ENCODE peak calls at places on chromosome 17, in four cellular contexts. One of them, this sample, is unnamed.

GRCh38 chr17:74730491-74731346 is 6.3 kb upstream of the RAB37 start:
- DNase-seq in stimulated activated CD8-positive, alpha-beta memory T cell treated with anti-CD3 and anti-CD28 coated beads, Interleukin-4, amount 100 ng/mL, for 4 hours: peak
- DNase-seq in stimulated activated effector memory CD8-positive, alpha-beta T cell treated with anti-CD3 and anti-CD28 coated beads, Interleukin-12 subunit alpha, Interleukin-12 subunit beta, amount 100 ng/mL, for 72 hours: peak
- DNase-seq in lung: no peak
- DNase-seq in this sample: no peak

GRCh38 chr17:47694818-47695663 is 1.1 kb downstream of the TBKBP1 start:
- DNase-seq in stimulated activated effector memory CD8-positive, alpha-beta T cell treated with anti-CD3 and anti-CD28 coated beads, Interleukin-12 subunit alpha, Interleukin-12 subunit beta, amount 100 ng/mL, for 72 hours: peak
- DNase-seq in stimulated activated CD8-positive, alpha-beta memory T cell treated with anti-CD3 and anti-CD28 coated beads, Interleukin-4, amount 100 ng/mL, for 4 hours: no peak
- DNase-seq in lung: peak
- DNase-seq in this sample: peak

GRCh38 chr17:59154335-59154720 is 658 bp downstream of the SKA2 start:
- DNase-seq in stimulated activated effector memory CD8-positive, alpha-beta T cell treated with anti-CD3 and anti-CD28 coated beads, Interleukin-12 subunit alpha, Interleukin-12 subunit beta, amount 100 ng/mL, for 72 hours: peak
- DNase-seq in stimulated activated CD8-positive, alpha-beta memory T cell treated with anti-CD3 and anti-CD28 coated beads, Interleukin-4, amount 100 ng/mL, for 4 hours: no peak
- DNase-seq in lung: peak
- DNase-seq in this sample: no peak

GRCh38 chr17:19707728-19708221 is 8.6 kb downstream of the SLC47A2 start:
- DNase-seq in lung: no peak
- DNase-seq in stimulated activated effector memory CD8-positive, alpha-beta T cell treated with anti-CD3 and anti-CD28 coated beads, Interleukin-12 subunit alpha, Interleukin-12 subunit beta, amount 100 ng/mL, for 72 hours: no peak
- DNase-seq in stimulated activated CD8-positive, alpha-beta memory T cell treated with anti-CD3 and anti-CD28 coated beads, Interleukin-4, amount 100 ng/mL, for 4 hours: no peak
- DNase-seq in this sample: no peak

GRCh38 chr17:50689956-50690886 is 17.5 kb downstream of the ANKRD40 start:
- DNase-seq in lung: no peak
- DNase-seq in stimulated activated effector memory CD8-positive, alpha-beta T cell treated with anti-CD3 and anti-CD28 coated beads, Interleukin-12 subunit alpha, Interleukin-12 subunit beta, amount 100 ng/mL, for 72 hours: no peak
- DNase-seq in stimulated activated CD8-positive, alpha-beta memory T cell treated with anti-CD3 and anti-CD28 coated beads, Interleukin-4, amount 100 ng/mL, for 4 hours: no peak
- DNase-seq in this sample: no peak

GRCh38 chr17:50037321-50038107 is 18.4 kb upstream of the ITGA3 start:
- DNase-seq in stimulated activated CD8-positive, alpha-beta memory T cell treated with anti-CD3 and anti-CD28 coated beads, Interleukin-4, amount 100 ng/mL, for 4 hours: no peak
- DNase-seq in stimulated activated effector memory CD8-positive, alpha-beta T cell treated with anti-CD3 and anti-CD28 coated beads, Interleukin-12 subunit alpha, Interleukin-12 subunit beta, amount 100 ng/mL, for 72 hours: no peak
- DNase-seq in lung: peak
- DNase-seq in this sample: no peak

GRCh38 chr17:39196820-39197331 is 593 bp downstream of the CACNB1 start:
- DNase-seq in stimulated activated CD8-positive, alpha-beta memory T cell treated with anti-CD3 and anti-CD28 coated beads, Interleukin-4, amount 100 ng/mL, for 4 hours: no peak
- DNase-seq in lung: peak
- DNase-seq in stimulated activated effector memory CD8-positive, alpha-beta T cell treated with anti-CD3 and anti-CD28 coated beads, Interleukin-12 subunit alpha, Interleukin-12 subunit beta, amount 100 ng/mL, for 72 hours: no peak
- DNase-seq in this sample: no peak

GRCh38 chr17:70520447-70520846 is 351.1 kb downstream of the KCNJ2 start:
- DNase-seq in lung: no peak
- DNase-seq in stimulated activated CD8-positive, alpha-beta memory T cell treated with anti-CD3 and anti-CD28 coated beads, Interleukin-4, amount 100 ng/mL, for 4 hours: no peak
- DNase-seq in stimulated activated effector memory CD8-positive, alpha-beta T cell treated with anti-CD3 and anti-CD28 coated beads, Interleukin-12 subunit alpha, Interleukin-12 subunit beta, amount 100 ng/mL, for 72 hours: no peak
- DNase-seq in this sample: no peak

GRCh38 chr17:77556408-77557068 is 402.0 kb upstream of the TNRC6C start:
- DNase-seq in stimulated activated CD8-positive, alpha-beta memory T cell treated with anti-CD3 and anti-CD28 coated beads, Interleukin-4, amount 100 ng/mL, for 4 hours: no peak
- DNase-seq in lung: no peak
- DNase-seq in stimulated activated effector memory CD8-positive, alpha-beta T cell treated with anti-CD3 and anti-CD28 coated beads, Interleukin-12 subunit alpha, Interleukin-12 subunit beta, amount 100 ng/mL, for 72 hours: no peak
- DNase-seq in this sample: no peak

GRCh38 chr17:2195729-2196128 is 107.9 kb downstream of the SMG6 start:
- DNase-seq in stimulated activated CD8-positive, alpha-beta memory T cell treated with anti-CD3 and anti-CD28 coated beads, Interleukin-4, amount 100 ng/mL, for 4 hours: no peak
- DNase-seq in stimulated activated effector memory CD8-positive, alpha-beta T cell treated with anti-CD3 and anti-CD28 coated beads, Interleukin-12 subunit alpha, Interleukin-12 subunit beta, amount 100 ng/mL, for 72 hours: no peak
- DNase-seq in lung: no peak
- DNase-seq in this sample: no peak

GRCh38 chr17:68288375-68288774 is 2.6 kb downstream of the SLC16A6 start:
- DNase-seq in stimulated activated CD8-positive, alpha-beta memory T cell treated with anti-CD3 and anti-CD28 coated beads, Interleukin-4, amount 100 ng/mL, for 4 hours: no peak
- DNase-seq in stimulated activated effector memory CD8-positive, alpha-beta T cell treated with anti-CD3 and anti-CD28 coated beads, Interleukin-12 subunit alpha, Interleukin-12 subunit beta, amount 100 ng/mL, for 72 hours: no peak
- DNase-seq in lung: no peak
- DNase-seq in this sample: peak

GRCh38 chr17:43444223-43445008 is 39.4 kb upstream of the DHX8 start:
- DNase-seq in stimulated activated effector memory CD8-positive, alpha-beta T cell treated with anti-CD3 and anti-CD28 coated beads, Interleukin-12 subunit alpha, Interleukin-12 subunit beta, amount 100 ng/mL, for 72 hours: no peak
- DNase-seq in lung: no peak
- DNase-seq in stimulated activated CD8-positive, alpha-beta memory T cell treated with anti-CD3 and anti-CD28 coated beads, Interleukin-4, amount 100 ng/mL, for 4 hours: no peak
- DNase-seq in this sample: no peak

GRCh38 chr17:73422121-73422520 is 110.3 kb upstream of the CDC42EP4 start:
- DNase-seq in lung: no peak
- DNase-seq in stimulated activated CD8-positive, alpha-beta memory T cell treated with anti-CD3 and anti-CD28 coated beads, Interleukin-4, amount 100 ng/mL, for 4 hours: no peak
- DNase-seq in stimulated activated effector memory CD8-positive, alpha-beta T cell treated with anti-CD3 and anti-CD28 coated beads, Interleukin-12 subunit alpha, Interleukin-12 subunit beta, amount 100 ng/mL, for 72 hours: no peak
- DNase-seq in this sample: no peak

GRCh38 chr17:40097931-40098845 is 2.2 kb downstream of the NR1D1 start:
- DNase-seq in lung: peak
- DNase-seq in stimulated activated CD8-positive, alpha-beta memory T cell treated with anti-CD3 and anti-CD28 coated beads, Interleukin-4, amount 100 ng/mL, for 4 hours: no peak
- DNase-seq in stimulated activated effector memory CD8-positive, alpha-beta T cell treated with anti-CD3 and anti-CD28 coated beads, Interleukin-12 subunit alpha, Interleukin-12 subunit beta, amount 100 ng/mL, for 72 hours: no peak
- DNase-seq in this sample: peak

GRCh38 chr17:44543213-44543904 is 13.9 kb upstream of the FZD2 start:
- DNase-seq in lung: no peak
- DNase-seq in stimulated activated effector memory CD8-positive, alpha-beta T cell treated with anti-CD3 and anti-CD28 coated beads, Interleukin-12 subunit alpha, Interleukin-12 subunit beta, amount 100 ng/mL, for 72 hours: no peak
- DNase-seq in stimulated activated CD8-positive, alpha-beta memory T cell treated with anti-CD3 and anti-CD28 coated beads, Interleukin-4, amount 100 ng/mL, for 4 hours: no peak
- DNase-seq in this sample: no peak

GRCh38 chr17:74134991-74135390 is 68.5 kb upstream of the RPL38 start:
- DNase-seq in stimulated activated CD8-positive, alpha-beta memory T cell treated with anti-CD3 and anti-CD28 coated beads, Interleukin-4, amount 100 ng/mL, for 4 hours: no peak
- DNase-seq in stimulated activated effector memory CD8-positive, alpha-beta T cell treated with anti-CD3 and anti-CD28 coated beads, Interleukin-12 subunit alpha, Interleukin-12 subunit beta, amount 100 ng/mL, for 72 hours: no peak
- DNase-seq in lung: no peak
- DNase-seq in this sample: no peak

GRCh38 chr17:82097919-82098168 is 192 bp downstream of the FASN start:
- DNase-seq in stimulated activated CD8-positive, alpha-beta memory T cell treated with anti-CD3 and anti-CD28 coated beads, Interleukin-4, amount 100 ng/mL, for 4 hours: peak
- DNase-seq in lung: no peak
- DNase-seq in stimulated activated effector memory CD8-positive, alpha-beta T cell treated with anti-CD3 and anti-CD28 coated beads, Interleukin-12 subunit alpha, Interleukin-12 subunit beta, amount 100 ng/mL, for 72 hours: no peak
- DNase-seq in this sample: no peak

GRCh38 chr17:10614536-10615155 is 42.5 kb downstream of the MYH3 start:
- DNase-seq in lung: no peak
- DNase-seq in stimulated activated CD8-positive, alpha-beta memory T cell treated with anti-CD3 and anti-CD28 coated beads, Interleukin-4, amount 100 ng/mL, for 4 hours: no peak
- DNase-seq in stimulated activated effector memory CD8-positive, alpha-beta T cell treated with anti-CD3 and anti-CD28 coated beads, Interleukin-12 subunit alpha, Interleukin-12 subunit beta, amount 100 ng/mL, for 72 hours: no peak
- DNase-seq in this sample: peak

GRCh38 chr17:13544292-13544691 is 57.4 kb downstream of the HS3ST3A1 start:
- DNase-seq in lung: peak
- DNase-seq in stimulated activated CD8-positive, alpha-beta memory T cell treated with anti-CD3 and anti-CD28 coated beads, Interleukin-4, amount 100 ng/mL, for 4 hours: no peak
- DNase-seq in stimulated activated effector memory CD8-positive, alpha-beta T cell treated with anti-CD3 and anti-CD28 coated beads, Interleukin-12 subunit alpha, Interleukin-12 subunit beta, amount 100 ng/mL, for 72 hours: no peak
- DNase-seq in this sample: no peak

GRCh38 chr17:71631483-71631882 is 489.3 kb upstream of the SOX9 start:
- DNase-seq in stimulated activated CD8-positive, alpha-beta memory T cell treated with anti-CD3 and anti-CD28 coated beads, Interleukin-4, amount 100 ng/mL, for 4 hours: no peak
- DNase-seq in lung: no peak
- DNase-seq in stimulated activated effector memory CD8-positive, alpha-beta T cell treated with anti-CD3 and anti-CD28 coated beads, Interleukin-12 subunit alpha, Interleukin-12 subunit beta, amount 100 ng/mL, for 72 hours: no peak
- DNase-seq in this sample: no peak

GRCh38 chr17:1126801-1127550 is 52.8 kb downstream of the ABR start:
- DNase-seq in lung: no peak
- DNase-seq in stimulated activated effector memory CD8-positive, alpha-beta T cell treated with anti-CD3 and anti-CD28 coated beads, Interleukin-12 subunit alpha, Interleukin-12 subunit beta, amount 100 ng/mL, for 72 hours: no peak
- DNase-seq in stimulated activated CD8-positive, alpha-beta memory T cell treated with anti-CD3 and anti-CD28 coated beads, Interleukin-4, amount 100 ng/mL, for 4 hours: no peak
- DNase-seq in this sample: no peak

GRCh38 chr17:2995362-2995761 is 68.0 kb downstream of the OR1D5 start:
- DNase-seq in lung: no peak
- DNase-seq in stimulated activated effector memory CD8-positive, alpha-beta T cell treated with anti-CD3 and anti-CD28 coated beads, Interleukin-12 subunit alpha, Interleukin-12 subunit beta, amount 100 ng/mL, for 72 hours: no peak
- DNase-seq in stimulated activated CD8-positive, alpha-beta memory T cell treated with anti-CD3 and anti-CD28 coated beads, Interleukin-4, amount 100 ng/mL, for 4 hours: no peak
- DNase-seq in this sample: no peak

GRCh38 chr17:58320570-58321323 is 7.8 kb downstream of the TSPOAP1 start:
- DNase-seq in lung: no peak
- DNase-seq in stimulated activated effector memory CD8-positive, alpha-beta T cell treated with anti-CD3 and anti-CD28 coated beads, Interleukin-12 subunit alpha, Interleukin-12 subunit beta, amount 100 ng/mL, for 72 hours: no peak
- DNase-seq in stimulated activated CD8-positive, alpha-beta memory T cell treated with anti-CD3 and anti-CD28 coated beads, Interleukin-4, amount 100 ng/mL, for 4 hours: no peak
- DNase-seq in this sample: no peak

GRCh38 chr17:75652341-75652740 is 14.6 kb downstream of the RECQL5 start:
- DNase-seq in stimulated activated CD8-positive, alpha-beta memory T cell treated with anti-CD3 and anti-CD28 coated beads, Interleukin-4, amount 100 ng/mL, for 4 hours: no peak
- DNase-seq in lung: no peak
- DNase-seq in stimulated activated effector memory CD8-positive, alpha-beta T cell treated with anti-CD3 and anti-CD28 coated beads, Interleukin-12 subunit alpha, Interleukin-12 subunit beta, amount 100 ng/mL, for 72 hours: no peak
- DNase-seq in this sample: no peak

GRCh38 chr17:1989135-1989534 is 36.0 kb downstream of the RTN4RL1 start:
- DNase-seq in lung: no peak
- DNase-seq in stimulated activated effector memory CD8-positive, alpha-beta T cell treated with anti-CD3 and anti-CD28 coated beads, Interleukin-12 subunit alpha, Interleukin-12 subunit beta, amount 100 ng/mL, for 72 hours: no peak
- DNase-seq in stimulated activated CD8-positive, alpha-beta memory T cell treated with anti-CD3 and anti-CD28 coated beads, Interleukin-4, amount 100 ng/mL, for 4 hours: no peak
- DNase-seq in this sample: no peak

This sample was measured in KBM-7.